ENCODE peak calls at places on chromosomes 13 and 19, in six cellular contexts. One of them, this sample, is unnamed.

GRCh38 chr13:109610517-109610916 is 175.9 kb downstream of the IRS2 start:
- DNase-seq in posterior vena cava: no peak
- DNase-seq in fibroblast of pulmonary artery: peak
- DNase-seq in H54: peak
- DNase-seq in T follicular helper cell: peak
- DNase-seq in EL: peak
- DNase-seq in this sample: no peak

GRCh38 chr13:30382836-30383525 is 39.3 kb upstream of the UBE2L5 start:
- DNase-seq in posterior vena cava: no peak
- DNase-seq in fibroblast of pulmonary artery: no peak
- DNase-seq in H54: no peak
- DNase-seq in T follicular helper cell: no peak
- DNase-seq in EL: no peak
- DNase-seq in this sample: no peak

GRCh38 chr13:19959831-19960672 is 1.5 kb downstream of the ZMYM2 start:
- DNase-seq in posterior vena cava: peak
- DNase-seq in fibroblast of pulmonary artery: peak
- DNase-seq in H54: peak
- DNase-seq in T follicular helper cell: peak
- DNase-seq in EL: peak
- DNase-seq in this sample: peak

GRCh38 chr13:30884543-30884942 is 21.5 kb upstream of the MEDAG start:
- DNase-seq in posterior vena cava: no peak
- DNase-seq in fibroblast of pulmonary artery: no peak
- DNase-seq in H54: no peak
- DNase-seq in T follicular helper cell: no peak
- DNase-seq in EL: no peak
- DNase-seq in this sample: no peak

GRCh38 chr19:38852231-38853044 is 2.7 kb upstream of the HNRNPL start:
- DNase-seq in posterior vena cava: peak
- DNase-seq in fibroblast of pulmonary artery: peak
- DNase-seq in H54: peak
- DNase-seq in T follicular helper cell: peak
- DNase-seq in EL: peak
- DNase-seq in this sample: peak

GRCh38 chr19:7947939-7948338 is 4.5 kb upstream of the TIMM44 start:
- DNase-seq in posterior vena cava: no peak
- DNase-seq in fibroblast of pulmonary artery: peak
- DNase-seq in H54: no peak
- DNase-seq in T follicular helper cell: no peak
- DNase-seq in EL: no peak
- DNase-seq in this sample: no peak

GRCh38 chr13:91134773-91135124 is 212.7 kb upstream of the MIR17HG start:
- DNase-seq in posterior vena cava: no peak
- DNase-seq in fibroblast of pulmonary artery: no peak
- DNase-seq in H54: no peak
- DNase-seq in T follicular helper cell: no peak
- DNase-seq in EL: no peak
- DNase-seq in this sample: no peak

GRCh38 chr13:74074723-74075122 is 59.5 kb downstream of the KLF12 start:
- DNase-seq in posterior vena cava: no peak
- DNase-seq in fibroblast of pulmonary artery: peak
- DNase-seq in H54: no peak
- DNase-seq in T follicular helper cell: no peak
- DNase-seq in EL: peak
- DNase-seq in this sample: no peak

GRCh38 chr13:84867246-84867645 is 932.0 kb downstream of the SLITRK6 start:
- DNase-seq in posterior vena cava: no peak
- DNase-seq in fibroblast of pulmonary artery: no peak
- DNase-seq in H54: no peak
- DNase-seq in T follicular helper cell: no peak
- DNase-seq in EL: no peak
- DNase-seq in this sample: no peak

GRCh38 chr13:26051231-26052135 is at the start of gene SHISA2:
- DNase-seq in posterior vena cava: no peak
- DNase-seq in fibroblast of pulmonary artery: peak
- DNase-seq in H54: no peak
- DNase-seq in T follicular helper cell: peak
- DNase-seq in EL: peak
- DNase-seq in this sample: no peak

GRCh38 chr13:51562011-51562671 is 22.1 kb upstream of the WDFY2 start:
- DNase-seq in posterior vena cava: no peak
- DNase-seq in fibroblast of pulmonary artery: no peak
- DNase-seq in H54: no peak
- DNase-seq in T follicular helper cell: no peak
- DNase-seq in EL: no peak
- DNase-seq in this sample: no peak

GRCh38 chr13:40172149-40172591 is 494.3 kb downstream of the FOXO1 start:
- DNase-seq in posterior vena cava: no peak
- DNase-seq in fibroblast of pulmonary artery: no peak
- DNase-seq in H54: no peak
- DNase-seq in T follicular helper cell: no peak
- DNase-seq in EL: no peak
- DNase-seq in this sample: no peak

GRCh38 chr19:54478677-54479266 is 5.7 kb upstream of the CDC42EP5 start:
- DNase-seq in posterior vena cava: peak
- DNase-seq in fibroblast of pulmonary artery: peak
- DNase-seq in H54: no peak
- DNase-seq in T follicular helper cell: no peak
- DNase-seq in EL: peak
- DNase-seq in this sample: no peak

GRCh38 chr13:110950819-110951570 is 36.1 kb upstream of the ANKRD10 start:
- DNase-seq in posterior vena cava: no peak
- DNase-seq in fibroblast of pulmonary artery: no peak
- DNase-seq in H54: no peak
- DNase-seq in T follicular helper cell: no peak
- DNase-seq in EL: no peak
- DNase-seq in this sample: no peak

GRCh38 chr19:10124429-10124828 is 4.7 kb upstream of the EIF3G start:
- DNase-seq in posterior vena cava: no peak
- DNase-seq in fibroblast of pulmonary artery: no peak
- DNase-seq in H54: no peak
- DNase-seq in T follicular helper cell: no peak
- DNase-seq in EL: no peak
- DNase-seq in this sample: no peak

GRCh38 chr19:17522988-17523872 is 11.8 kb downstream of the PGLS start:
- DNase-seq in posterior vena cava: peak
- DNase-seq in fibroblast of pulmonary artery: no peak
- DNase-seq in H54: no peak
- DNase-seq in T follicular helper cell: no peak
- DNase-seq in EL: no peak
- DNase-seq in this sample: no peak

GRCh38 chr13:21365574-21365973 is 93.5 kb downstream of the ZDHHC20 start:
- DNase-seq in posterior vena cava: no peak
- DNase-seq in fibroblast of pulmonary artery: no peak
- DNase-seq in H54: no peak
- DNase-seq in T follicular helper cell: no peak
- DNase-seq in EL: no peak
- DNase-seq in this sample: no peak

GRCh38 chr13:51380269-51380668 is 40.8 kb downstream of the SERPINE3 start:
- DNase-seq in posterior vena cava: no peak
- DNase-seq in fibroblast of pulmonary artery: peak
- DNase-seq in H54: no peak
- DNase-seq in T follicular helper cell: no peak
- DNase-seq in EL: no peak
- DNase-seq in this sample: no peak

GRCh38 chr19:37551123-37551993 is 43.2 kb downstream of the ZNF571 start:
- DNase-seq in posterior vena cava: peak
- DNase-seq in fibroblast of pulmonary artery: peak
- DNase-seq in H54: no peak
- DNase-seq in T follicular helper cell: peak
- DNase-seq in EL: peak
- DNase-seq in this sample: peak

GRCh38 chr19:12779162-12779993 is 4.0 kb upstream of the HOOK2 start:
- DNase-seq in posterior vena cava: peak
- DNase-seq in fibroblast of pulmonary artery: peak
- DNase-seq in H54: no peak
- DNase-seq in T follicular helper cell: no peak
- DNase-seq in EL: peak
- DNase-seq in this sample: no peak

GRCh38 chr13:52851153-52851962 is 2.9 kb upstream of the PCDH8 start:
- DNase-seq in posterior vena cava: no peak
- DNase-seq in fibroblast of pulmonary artery: peak
- DNase-seq in H54: no peak
- DNase-seq in T follicular helper cell: no peak
- DNase-seq in EL: peak
- DNase-seq in this sample: no peak

GRCh38 chr13:66154981-66155380 is 1075.2 kb downstream of the PCDH9 start:
- DNase-seq in posterior vena cava: no peak
- DNase-seq in fibroblast of pulmonary artery: peak
- DNase-seq in H54: no peak
- DNase-seq in T follicular helper cell: no peak
- DNase-seq in EL: peak
- DNase-seq in this sample: no peak

GRCh38 chr13:92572190-92572589 is 654.4 kb upstream of the GPC6 start:
- DNase-seq in posterior vena cava: no peak
- DNase-seq in fibroblast of pulmonary artery: no peak
- DNase-seq in H54: no peak
- DNase-seq in T follicular helper cell: no peak
- DNase-seq in EL: no peak
- DNase-seq in this sample: no peak

GRCh38 chr13:23960566-23961156 is 63.4 kb upstream of the C1QTNF9B start:
- DNase-seq in posterior vena cava: no peak
- DNase-seq in fibroblast of pulmonary artery: peak
- DNase-seq in H54: no peak
- DNase-seq in T follicular helper cell: no peak
- DNase-seq in EL: peak
- DNase-seq in this sample: no peak

GRCh38 chr19:36255316-36255715 is 40.4 kb downstream of the ZNF146 start:
- DNase-seq in posterior vena cava: no peak
- DNase-seq in fibroblast of pulmonary artery: no peak
- DNase-seq in H54: no peak
- DNase-seq in T follicular helper cell: no peak
- DNase-seq in EL: no peak
- DNase-seq in this sample: no peak

GRCh38 chr19:34120846-34121639 is 51.3 kb upstream of the LSM14A start:
- DNase-seq in posterior vena cava: no peak
- DNase-seq in fibroblast of pulmonary artery: peak
- DNase-seq in H54: peak
- DNase-seq in T follicular helper cell: peak
- DNase-seq in EL: peak
- DNase-seq in this sample: peak

GRCh38 chr13:40667622-40667978 is 1.2 kb upstream of the FOXO1 start:
- DNase-seq in posterior vena cava: no peak
- DNase-seq in fibroblast of pulmonary artery: no peak
- DNase-seq in H54: no peak
- DNase-seq in T follicular helper cell: no peak
- DNase-seq in EL: no peak
- DNase-seq in this sample: no peak

GRCh38 chr13:30978981-30979956 is 46.8 kb downstream of the TEX26 start:
- DNase-seq in posterior vena cava: no peak
- DNase-seq in fibroblast of pulmonary artery: peak
- DNase-seq in H54: no peak
- DNase-seq in T follicular helper cell: no peak
- DNase-seq in EL: no peak
- DNase-seq in this sample: peak

GRCh38 chr19:6663236-6664187 is 6.4 kb downstream of the TNFSF14 start:
- DNase-seq in posterior vena cava: no peak
- DNase-seq in fibroblast of pulmonary artery: no peak
- DNase-seq in H54: no peak
- DNase-seq in T follicular helper cell: no peak
- DNase-seq in EL: no peak
- DNase-seq in this sample: no peak

GRCh38 chr13:51148223-51148951 is 37.3 kb upstream of the C13orf42 start:
- DNase-seq in posterior vena cava: no peak
- DNase-seq in fibroblast of pulmonary artery: no peak
- DNase-seq in H54: no peak
- DNase-seq in T follicular helper cell: no peak
- DNase-seq in EL: no peak
- DNase-seq in this sample: no peak

GRCh38 chr13:20570540-20570939 is 3.6 kb downstream of the IFT88 start:
- DNase-seq in posterior vena cava: no peak
- DNase-seq in fibroblast of pulmonary artery: peak
- DNase-seq in H54: no peak
- DNase-seq in T follicular helper cell: no peak
- DNase-seq in EL: peak
- DNase-seq in this sample: no peak

GRCh38 chr19:3389876-3390361 is 23.5 kb downstream of the NFIC start:
- DNase-seq in posterior vena cava: no peak
- DNase-seq in fibroblast of pulmonary artery: no peak
- DNase-seq in H54: no peak
- DNase-seq in T follicular helper cell: no peak
- DNase-seq in EL: no peak
- DNase-seq in this sample: no peak

This sample was measured in T-helper 17 cell.